ENCODE peak calls at places on chromosomes 13 and 19, in nine cellular contexts. One of them, this sample, is unnamed. For H3K4me1, the result is how much of the 10 kb centered on the place peaks cover.

GRCh38 chr19:7004313-7004931 is 16.8 kb downstream of the MBD3L2B start:
- DNase-seq in PC-3: peak
- DNase-seq in thoracic aorta: no peak
- DNase-seq in CD4-positive, CD25-positive, alpha-beta regulatory T cell: no peak
- DNase-seq in body of pancreas: no peak
- DNase-seq in lung: no peak
- DNase-seq in neuronal stem cell: no peak
- DNase-seq in mammary epithelial cell: no peak
- DNase-seq in ovary: no peak
- DNase-seq in this sample: no peak

GRCh38 chr13:44713793-44714469 is 137.8 kb upstream of the TSC22D1 start:
- DNase-seq in body of pancreas: no peak
- DNase-seq in CD4-positive, CD25-positive, alpha-beta regulatory T cell: no peak
- DNase-seq in PC-3: peak
- DNase-seq in lung: no peak
- DNase-seq in mammary epithelial cell: peak
- DNase-seq in thoracic aorta: peak
- DNase-seq in ovary: no peak
- DNase-seq in neuronal stem cell: no peak
- DNase-seq in this sample: peak

GRCh38 chr19:3593156-3593555 is 7.9 kb downstream of the GIPC3 start:
- DNase-seq in CD4-positive, CD25-positive, alpha-beta regulatory T cell: no peak
- DNase-seq in PC-3: no peak
- DNase-seq in mammary epithelial cell: no peak
- DNase-seq in body of pancreas: no peak
- DNase-seq in ovary: no peak
- DNase-seq in neuronal stem cell: no peak
- DNase-seq in lung: no peak
- DNase-seq in thoracic aorta: no peak
- DNase-seq in this sample: no peak

GRCh38 chr13:30639671-30640070 is 22.0 kb downstream of the USPL1 start:
- DNase-seq in lung: no peak
- DNase-seq in CD4-positive, CD25-positive, alpha-beta regulatory T cell: no peak
- DNase-seq in neuronal stem cell: no peak
- DNase-seq in thoracic aorta: no peak
- DNase-seq in ovary: no peak
- DNase-seq in PC-3: no peak
- DNase-seq in mammary epithelial cell: no peak
- DNase-seq in body of pancreas: no peak
- DNase-seq in this sample: no peak

GRCh38 chr13:75330770-75331169 is 151.2 kb downstream of the TBC1D4 start:
- DNase-seq in neuronal stem cell: no peak
- DNase-seq in CD4-positive, CD25-positive, alpha-beta regulatory T cell: no peak
- DNase-seq in thoracic aorta: no peak
- DNase-seq in ovary: no peak
- DNase-seq in mammary epithelial cell: no peak
- DNase-seq in lung: no peak
- DNase-seq in body of pancreas: no peak
- DNase-seq in PC-3: no peak
- DNase-seq in this sample: no peak

GRCh38 chr19:18113827-18114226 is 16.2 kb downstream of the MAST3 start:
- DNase-seq in mammary epithelial cell: no peak
- DNase-seq in ovary: no peak
- DNase-seq in body of pancreas: no peak
- DNase-seq in PC-3: no peak
- DNase-seq in CD4-positive, CD25-positive, alpha-beta regulatory T cell: no peak
- DNase-seq in lung: no peak
- DNase-seq in neuronal stem cell: no peak
- DNase-seq in thoracic aorta: no peak
- DNase-seq in this sample: peak

GRCh38 chr13:96052655-96053002 is 572 bp downstream of the UGGT2 start:
- DNase-seq in neuronal stem cell: no peak
- DNase-seq in mammary epithelial cell: peak
- DNase-seq in PC-3: peak
- DNase-seq in CD4-positive, CD25-positive, alpha-beta regulatory T cell: no peak
- DNase-seq in lung: no peak
- DNase-seq in body of pancreas: no peak
- DNase-seq in ovary: no peak
- DNase-seq in thoracic aorta: no peak
- DNase-seq in this sample: no peak

GRCh38 chr13:80840313-80840976 is 499.5 kb upstream of the SPRY2 start:
- DNase-seq in body of pancreas: no peak
- DNase-seq in CD4-positive, CD25-positive, alpha-beta regulatory T cell: no peak
- DNase-seq in lung: no peak
- DNase-seq in thoracic aorta: no peak
- DNase-seq in mammary epithelial cell: no peak
- DNase-seq in PC-3: peak
- DNase-seq in neuronal stem cell: peak
- DNase-seq in ovary: no peak
- DNase-seq in this sample: no peak

GRCh38 chr19:58552655-58553054 is 2.2 kb downstream of the CHMP2A start:
- DNase-seq in mammary epithelial cell: no peak
- DNase-seq in PC-3: no peak
- DNase-seq in lung: no peak
- DNase-seq in CD4-positive, CD25-positive, alpha-beta regulatory T cell: no peak
- DNase-seq in ovary: no peak
- DNase-seq in neuronal stem cell: no peak
- DNase-seq in body of pancreas: no peak
- DNase-seq in thoracic aorta: no peak
- DNase-seq in this sample: no peak
- H3K4me1 ChIP-seq in mammary epithelial cell: under half
- H3K4me1 ChIP-seq in PC-3: under half
- H3K4me1 ChIP-seq in lung: under half
- H3K4me1 ChIP-seq in CD4-positive, CD25-positive, alpha-beta regulatory T cell: under half
- H3K4me1 ChIP-seq in ovary: under half
- H3K4me1 ChIP-seq in neuronal stem cell: under half
- H3K4me1 ChIP-seq in body of pancreas: under half
- H3K4me1 ChIP-seq in thoracic aorta: under half
- H3K4me1 ChIP-seq in this sample: under half

GRCh38 chr13:77375554-77375953 is 48.7 kb upstream of the MYCBP2 start:
- DNase-seq in ovary: no peak
- DNase-seq in lung: no peak
- DNase-seq in CD4-positive, CD25-positive, alpha-beta regulatory T cell: no peak
- DNase-seq in thoracic aorta: no peak
- DNase-seq in mammary epithelial cell: no peak
- DNase-seq in body of pancreas: no peak
- DNase-seq in neuronal stem cell: no peak
- DNase-seq in PC-3: no peak
- DNase-seq in this sample: no peak
- H3K27ac ChIP-seq in ovary: no peak
- H3K27ac ChIP-seq in lung: no peak
- H3K27ac ChIP-seq in CD4-positive, CD25-positive, alpha-beta regulatory T cell: no peak
- H3K27ac ChIP-seq in thoracic aorta: no peak
- H3K27ac ChIP-seq in mammary epithelial cell: no peak
- H3K27ac ChIP-seq in body of pancreas: no peak
- H3K27ac ChIP-seq in neuronal stem cell: no peak
- H3K27ac ChIP-seq in PC-3: no peak
- H3K27ac ChIP-seq in this sample: no peak

DNA sequence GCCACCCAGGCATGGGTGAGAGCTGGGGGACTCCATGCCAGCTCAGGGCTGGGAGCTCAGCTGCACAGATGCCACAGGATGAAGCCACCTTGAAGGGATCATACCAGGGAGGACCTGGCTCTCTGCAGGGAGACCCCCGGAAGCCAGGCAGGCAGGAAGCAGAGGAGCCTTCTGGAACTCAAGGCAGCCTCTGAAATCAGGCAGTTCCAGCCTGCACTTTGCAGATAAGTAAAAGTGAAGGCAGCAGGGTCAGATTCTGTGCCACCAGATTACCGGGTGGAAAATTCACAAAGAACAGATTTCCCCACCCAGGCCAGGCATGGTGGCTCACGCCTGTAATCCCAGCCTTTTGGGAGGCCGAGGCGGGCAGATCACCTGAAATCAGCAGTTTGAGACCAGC is 2.5 kb downstream of the TMEM259 start:
- DNase-seq in PC-3: no peak
- DNase-seq in neuronal stem cell: no peak
- DNase-seq in mammary epithelial cell: no peak
- DNase-seq in thoracic aorta: no peak
- DNase-seq in body of pancreas: no peak
- DNase-seq in lung: no peak
- DNase-seq in CD4-positive, CD25-positive, alpha-beta regulatory T cell: no peak
- DNase-seq in ovary: no peak
- DNase-seq in this sample: no peak
- H3K4me3 ChIP-seq in PC-3: peak
- H3K4me3 ChIP-seq in neuronal stem cell: no peak
- H3K4me3 ChIP-seq in mammary epithelial cell: no peak
- H3K4me3 ChIP-seq in thoracic aorta: no peak
- H3K4me3 ChIP-seq in body of pancreas: no peak
- H3K4me3 ChIP-seq in lung: no peak
- H3K4me3 ChIP-seq in CD4-positive, CD25-positive, alpha-beta regulatory T cell: peak
- H3K4me3 ChIP-seq in ovary: no peak
- H3K4me3 ChIP-seq in this sample: no peak

GRCh38 chr19:16458391-16459128 is 13.2 kb downstream of the EPS15L1 start:
- DNase-seq in lung: no peak
- DNase-seq in thoracic aorta: no peak
- DNase-seq in PC-3: no peak
- DNase-seq in ovary: no peak
- DNase-seq in neuronal stem cell: no peak
- DNase-seq in CD4-positive, CD25-positive, alpha-beta regulatory T cell: no peak
- DNase-seq in mammary epithelial cell: no peak
- DNase-seq in body of pancreas: no peak
- DNase-seq in this sample: no peak
- H3K4me1 ChIP-seq in lung: under half
- H3K4me1 ChIP-seq in thoracic aorta: under half
- H3K4me1 ChIP-seq in PC-3: under half
- H3K4me1 ChIP-seq in ovary: under half
- H3K4me1 ChIP-seq in neuronal stem cell: under half
- H3K4me1 ChIP-seq in CD4-positive, CD25-positive, alpha-beta regulatory T cell: under half
- H3K4me1 ChIP-seq in mammary epithelial cell: under half
- H3K4me1 ChIP-seq in body of pancreas: under half
- H3K4me1 ChIP-seq in this sample: under half

GRCh38 chr13:33276581-33276980 is 9.0 kb downstream of the STARD13 start:
- DNase-seq in mammary epithelial cell: no peak
- DNase-seq in CD4-positive, CD25-positive, alpha-beta regulatory T cell: no peak
- DNase-seq in ovary: no peak
- DNase-seq in neuronal stem cell: no peak
- DNase-seq in body of pancreas: no peak
- DNase-seq in thoracic aorta: no peak
- DNase-seq in PC-3: no peak
- DNase-seq in lung: no peak
- DNase-seq in this sample: no peak

GRCh38 chr13:33277946-33278345 is 7.6 kb downstream of the STARD13 start:
- DNase-seq in lung: no peak
- DNase-seq in body of pancreas: no peak
- DNase-seq in CD4-positive, CD25-positive, alpha-beta regulatory T cell: no peak
- DNase-seq in PC-3: no peak
- DNase-seq in ovary: no peak
- DNase-seq in thoracic aorta: no peak
- DNase-seq in mammary epithelial cell: no peak
- DNase-seq in neuronal stem cell: no peak
- DNase-seq in this sample: no peak

GRCh38 chr13:33278923-33279322 is 6.6 kb downstream of the STARD13 start:
- DNase-seq in ovary: no peak
- DNase-seq in thoracic aorta: no peak
- DNase-seq in CD4-positive, CD25-positive, alpha-beta regulatory T cell: no peak
- DNase-seq in PC-3: no peak
- DNase-seq in mammary epithelial cell: no peak
- DNase-seq in neuronal stem cell: no peak
- DNase-seq in lung: no peak
- DNase-seq in body of pancreas: no peak
- DNase-seq in this sample: no peak

GRCh38 chr13:33275916-33276315 is 9.6 kb downstream of the STARD13 start:
- DNase-seq in body of pancreas: no peak
- DNase-seq in PC-3: no peak
- DNase-seq in lung: no peak
- DNase-seq in ovary: no peak
- DNase-seq in CD4-positive, CD25-positive, alpha-beta regulatory T cell: no peak
- DNase-seq in neuronal stem cell: no peak
- DNase-seq in mammary epithelial cell: no peak
- DNase-seq in thoracic aorta: no peak
- DNase-seq in this sample: no peak

GRCh38 chr13:33277351-33277750 is 8.2 kb downstream of the STARD13 start:
- DNase-seq in mammary epithelial cell: no peak
- DNase-seq in PC-3: no peak
- DNase-seq in body of pancreas: no peak
- DNase-seq in thoracic aorta: no peak
- DNase-seq in neuronal stem cell: no peak
- DNase-seq in lung: no peak
- DNase-seq in ovary: no peak
- DNase-seq in CD4-positive, CD25-positive, alpha-beta regulatory T cell: no peak
- DNase-seq in this sample: no peak
- H3K27ac ChIP-seq in mammary epithelial cell: no peak
- H3K27ac ChIP-seq in PC-3: no peak
- H3K27ac ChIP-seq in body of pancreas: peak
- H3K27ac ChIP-seq in thoracic aorta: no peak
- H3K27ac ChIP-seq in neuronal stem cell: no peak
- H3K27ac ChIP-seq in lung: no peak
- H3K27ac ChIP-seq in ovary: no peak
- H3K27ac ChIP-seq in CD4-positive, CD25-positive, alpha-beta regulatory T cell: no peak
- H3K27ac ChIP-seq in this sample: peak

GRCh38 chr19:46347985-46348384 is 1.1 kb downstream of the PPP5C start:
- DNase-seq in ovary: no peak
- DNase-seq in CD4-positive, CD25-positive, alpha-beta regulatory T cell: no peak
- DNase-seq in body of pancreas: no peak
- DNase-seq in neuronal stem cell: no peak
- DNase-seq in mammary epithelial cell: no peak
- DNase-seq in PC-3: no peak
- DNase-seq in lung: no peak
- DNase-seq in thoracic aorta: no peak
- DNase-seq in this sample: no peak
- H3K4me3 ChIP-seq in ovary: peak
- H3K4me3 ChIP-seq in CD4-positive, CD25-positive, alpha-beta regulatory T cell: peak
- H3K4me3 ChIP-seq in body of pancreas: no peak
- H3K4me3 ChIP-seq in neuronal stem cell: no peak
- H3K4me3 ChIP-seq in mammary epithelial cell: peak
- H3K4me3 ChIP-seq in PC-3: peak
- H3K4me3 ChIP-seq in lung: no peak
- H3K4me3 ChIP-seq in thoracic aorta: peak
- H3K4me3 ChIP-seq in this sample: peak

DNA sequence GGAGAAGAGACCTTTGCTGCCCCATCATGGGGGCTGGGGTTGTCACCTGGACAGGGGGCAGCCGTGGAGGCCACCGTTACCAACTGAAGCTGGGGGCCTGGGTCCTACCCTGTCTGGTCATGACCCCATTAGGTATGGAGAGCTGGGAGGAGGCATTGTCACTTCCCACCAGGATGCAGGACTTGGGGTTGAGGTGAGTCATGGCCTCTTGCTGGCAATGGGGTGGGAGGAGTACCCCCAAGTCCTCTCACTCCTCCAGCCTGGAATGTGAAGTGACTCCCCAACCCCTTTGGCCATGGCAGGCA is 9.0 kb downstream of the EGLN2 start:
- DNase-seq in CD4-positive, CD25-positive, alpha-beta regulatory T cell: no peak
- DNase-seq in lung: no peak
- DNase-seq in mammary epithelial cell: no peak
- DNase-seq in neuronal stem cell: no peak
- DNase-seq in thoracic aorta: no peak
- DNase-seq in body of pancreas: no peak
- DNase-seq in ovary: no peak
- DNase-seq in PC-3: no peak
- DNase-seq in this sample: no peak
- H3K4me1 ChIP-seq in CD4-positive, CD25-positive, alpha-beta regulatory T cell: half or more
- H3K4me1 ChIP-seq in lung: under half
- H3K4me1 ChIP-seq in mammary epithelial cell: under half
- H3K4me1 ChIP-seq in neuronal stem cell: under half
- H3K4me1 ChIP-seq in thoracic aorta: half or more
- H3K4me1 ChIP-seq in body of pancreas: half or more
- H3K4me1 ChIP-seq in ovary: under half
- H3K4me1 ChIP-seq in PC-3: under half
- H3K4me1 ChIP-seq in this sample: under half

This sample was measured in RWPE2.